ENCODE peak calls at places on chromosome 5, in seven cellular contexts. T is HCT116, S is stomach, A is uterus, I is heart right ventricle, V is adrenal gland, H is pancreas. B is an unnamed sample. For H3K4me1 and H3K27me3, the result is how much of the 10 kb centered on the place peaks cover.

GRCh38 chr5:10607023-10607665 is 43.3 kb downstream of the ANKRD33B start:
- DNase-seq in V (no peak), A (no peak), S (no peak), T (no peak), H (no peak), I (peak), B (no peak)

GRCh38 chr5:73792687-73793320 is 166.8 kb downstream of the ARHGEF28 start:
- DNase-seq in S (peak), I (peak), A (peak), H (peak), T (peak), V (peak), B (peak)

GRCh38 chr5:8462565-8462964 is 593.6 kb downstream of the MTRR start:
- DNase-seq in V (no peak), T (no peak), I (no peak), S (no peak), A (no peak), H (no peak), B (no peak)

GRCh38 chr5:110757118-110757729 is 18.4 kb downstream of the SLC25A46 start:
- DNase-seq in I (peak), H (no peak), A (no peak), V (peak), T (peak), S (no peak), B (peak)

GRCh38 chr5:9544502-9545300 is 1.2 kb downstream of the SEMA5A start:
- DNase-seq in I (peak), T (no peak), V (peak), H (peak), S (peak), A (peak), B (peak)

GRCh38 chr5:95892784-95893354 is 68.8 kb downstream of the ELL2 start:
- DNase-seq in S (peak), I (no peak), V (no peak), T (peak), H (peak), A (no peak), B (no peak)

GRCh38 chr5:125129151-125129806 is 382.8 kb upstream of the ZNF608 start:
- DNase-seq in T (peak), S (no peak), V (no peak), A (no peak), I (no peak), H (no peak), B (no peak)

GRCh38 chr5:13866792-13867191 is 77.7 kb downstream of the DNAH5 start:
- DNase-seq in A (no peak), V (peak), I (peak), S (no peak), T (no peak), H (peak), B (no peak)

GRCh38 chr5:114782217-114782616 is 387.5 kb downstream of the TRIM36 start:
- DNase-seq in H (no peak), S (no peak), T (no peak), A (no peak), I (no peak), V (no peak), B (no peak)

GRCh38 chr5:166758151-166758550 is 1533.3 kb upstream of the WWC1 start:
- DNase-seq in T (no peak), I (no peak), V (no peak), S (no peak), H (no peak), A (no peak), B (no peak)

GRCh38 chr5:79512692-79513518 is 1.0 kb downstream of the HOMER1 start:
- DNase-seq in V (peak), I (peak), S (no peak), H (peak), A (no peak), T (no peak), B (no peak)

GRCh38 chr5:1431896-1432295 is 13.3 kb downstream of the SLC6A3 start:
- DNase-seq in A (no peak), V (no peak), H (no peak), S (no peak), I (no peak), T (no peak), B (no peak)

GRCh38 chr5:72117281-72117680 is 10.0 kb downstream of the MAP1B start:
- DNase-seq in A (no peak), V (no peak), H (no peak), S (no peak), T (no peak), I (no peak), B (no peak)

GRCh38 chr5:9358961-9359686 is 186.8 kb downstream of the SEMA5A start:
- DNase-seq in S (no peak), I (no peak), A (no peak), V (no peak), H (no peak), T (no peak), B (no peak)

GRCh38 chr5:83924891-83925290 is 204.2 kb upstream of the HAPLN1 start:
- DNase-seq in I (no peak), V (no peak), H (no peak), S (no peak), T (no peak), A (no peak), B (no peak)

GRCh38 chr5:1555011-1555807 is 31.4 kb upstream of the LPCAT1 start:
- DNase-seq in T (peak), A (no peak), S (no peak), H (peak), I (no peak), V (no peak), B (no peak)

GRCh38 chr5:168372351-168372946 is 81.0 kb downstream of the WWC1 start:
- DNase-seq in T (no peak), H (no peak), I (no peak), A (no peak), V (no peak), S (no peak), B (no peak)

GRCh38 chr5:25056846-25057245 is 412.1 kb upstream of the CDH10 start:
- DNase-seq in V (no peak), A (no peak), H (no peak), I (no peak), S (no peak), T (no peak), B (no peak)

GRCh38 chr5:85967681-85968080 is 650.1 kb upstream of the COX7C start:
- DNase-seq in H (no peak), T (no peak), I (no peak), V (no peak), S (no peak), A (no peak), B (no peak)

GRCh38 chr5:151082274-151082902 is 1.6 kb upstream of the TNIP1 start:
- DNase-seq in S (no peak), V (no peak), H (no peak), I (no peak), T (no peak), A (no peak), B (no peak)

GRCh38 chr5:473344-474192 is 30.6 kb downstream of the EXOC3 start:
- DNase-seq in A (no peak), V (peak), S (peak), H (no peak), T (no peak), I (no peak), B (peak)

GRCh38 chr5:75611324-75612210 is at the start of gene ANKDD1B:
- DNase-seq in H (peak), A (peak), T (no peak), I (peak), S (peak), V (peak), B (no peak)

GRCh38 chr5:151480859-151481258 is 33.5 kb downstream of the SLC36A1 start:
- DNase-seq in S (no peak), V (no peak), T (no peak), A (no peak), H (no peak), I (no peak), B (no peak)

GRCh38 chr5:150500905-150501304 is 7.0 kb upstream of the NDST1 start:
- DNase-seq in H (no peak), I (no peak), T (no peak), S (no peak), V (no peak), A (no peak), B (no peak)

GRCh38 chr5:88875609-88876234 is 7.3 kb downstream of the MEF2C start:
- DNase-seq in I (no peak), S (no peak), T (no peak), V (no peak), H (no peak), A (no peak), B (no peak)

GRCh38 chr5:159838551-159839222 is 77.6 kb upstream of the ADRA1B start:
- DNase-seq in H (no peak), A (no peak), S (no peak), I (no peak), V (no peak), T (no peak), B (no peak)

GRCh38 chr5:157918811-157919742 is 60.1 kb upstream of the CLINT1 start:
- DNase-seq in V (no peak), S (peak), A (no peak), I (no peak), T (no peak), H (no peak), B (peak)

GRCh38 chr5:102850503-102850902 is 95.4 kb downstream of the PAM start:
- DNase-seq in A (no peak), V (no peak), T (no peak), H (no peak), S (no peak), I (no peak), B (no peak)

GRCh38 chr5:132790201-132790870 is 13.3 kb upstream of the SEPTIN8 start:
- DNase-seq in V (no peak), S (peak), I (no peak), H (peak), A (no peak), T (no peak), B (no peak)

GRCh38 chr5:148843510-148844318 is 17.3 kb downstream of the ADRB2 start:
- DNase-seq in A (no peak), H (no peak), S (no peak), T (no peak), I (no peak), V (no peak), B (no peak)

GRCh38 chr5:123119334-123119986 is 30.4 kb downstream of the PRDM6 start:
- DNase-seq in H (no peak), T (peak), A (no peak), S (no peak), V (no peak), I (no peak), B (no peak)

GRCh38 chr5:91219141-91219802 is 163.8 kb downstream of the ARRDC3 start:
- DNase-seq in H (peak), I (peak), A (peak), T (no peak), V (no peak), S (peak), B (no peak)

GRCh38 chr5:170173227-170173626 is 59.6 kb upstream of the C5orf58 start:
- DNase-seq in A (no peak), S (no peak), V (no peak), H (no peak), T (peak), I (no peak), B (no peak)

GRCh38 chr5:170913573-170913972 is 51.8 kb downstream of the RANBP17 start:
- DNase-seq in H (no peak), S (no peak), I (no peak), T (no peak), A (no peak), V (no peak), B (no peak)

GRCh38 chr5:33306758-33307157 is 134.0 kb upstream of the TARS1 start:
- DNase-seq in I (no peak), T (no peak), S (no peak), V (no peak), H (no peak), A (no peak), B (no peak)

DNA sequence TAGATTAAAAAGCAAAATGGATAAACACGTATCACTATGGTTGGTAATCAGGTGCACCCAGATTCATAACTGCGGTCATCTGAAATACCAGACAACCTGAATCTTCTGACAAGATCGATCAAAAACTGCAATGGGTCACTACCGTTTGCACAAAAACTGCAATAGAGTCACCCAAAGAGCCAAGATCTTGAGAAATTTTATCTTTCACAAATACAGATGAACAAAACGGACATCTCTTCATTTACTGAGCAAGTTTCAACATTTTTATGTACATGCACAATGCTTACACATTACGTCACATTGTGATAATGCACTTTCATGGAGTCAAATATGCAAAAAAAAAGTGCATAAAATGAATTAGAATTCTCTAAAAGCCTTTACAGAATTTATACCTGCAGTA is 18.6 kb downstream of the PRKAA1 start:
- DNase-seq in H (no peak), A (no peak), I (no peak), V (no peak), T (no peak), S (no peak), B (no peak)
- H3K4me1 ChIP-seq in H (under half), A (under half), I (under half), V (under half), T (under half), S (half or more), B (under half)

GRCh38 chr5:139647406-139648204 is 544 bp upstream of the CXXC5 start:
- DNase-seq in T (no peak), V (peak), I (no peak), H (peak), S (no peak), A (peak), B (no peak)
- H3K27ac ChIP-seq in T (peak), V (no peak), I (no peak), H (peak), S (peak), A (peak), B (peak)

GRCh38 chr5:135468541-135468940 is 16.4 kb upstream of the TIFAB start:
- DNase-seq in A (no peak), V (no peak), T (no peak), H (no peak), I (no peak), S (no peak), B (no peak)
- H3K27me3 ChIP-seq in A (under half), V (under half), T (under half), H (under half), I (under half), S (half or more), B (under half)

DNA sequence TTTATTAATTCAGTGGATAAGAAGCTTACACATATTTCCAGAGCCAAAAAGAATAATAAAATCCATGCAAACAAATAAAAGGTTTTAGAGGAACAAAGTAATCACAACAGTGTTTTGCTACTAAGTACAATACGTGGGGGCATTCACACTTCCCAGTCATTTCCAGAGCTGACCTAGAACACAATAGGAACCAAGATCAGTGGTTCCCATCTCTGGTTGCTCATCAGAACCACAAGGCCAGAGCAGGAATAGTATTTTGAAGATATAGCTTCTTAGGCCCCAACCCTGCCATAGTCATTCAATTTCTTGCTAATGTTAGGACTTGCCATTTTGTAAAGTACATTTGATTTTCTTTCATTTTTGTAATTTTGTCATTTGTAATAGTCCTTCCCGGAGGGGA is 215.4 kb downstream of the NR3C1 start:
- DNase-seq in V (no peak), H (no peak), T (no peak), A (no peak), S (no peak), I (no peak), B (no peak)
- H3K4me1 ChIP-seq in V (under half), H (under half), T (under half), A (under half), S (under half), I (under half), B (under half)

GRCh38 chr5:17438027-17438426 is 60.0 kb upstream of the TAF11L2 start:
- DNase-seq in S (no peak), T (no peak), V (no peak), H (no peak), A (no peak), I (no peak), B (no peak)
- H3K27ac ChIP-seq in S (no peak), T (no peak), V (peak), H (no peak), A (no peak), I (no peak), B (no peak)

B was measured in CD8-positive, alpha-beta memory T cell.